ENCODE peak calls at places on chromosomes 3 and 15, in six cellular contexts. W is IMR-90, R is H9, T is neuronal stem cell, D is trophoblast cell, A is H1. B is an unnamed sample.

GRCh38 chr3:84960581-84960980 is 1.8 kb downstream of the CADM2 start:
- DNase-seq in W (no peak), R (no peak), T (no peak), D (no peak), A (no peak), B (no peak)

GRCh38 chr3:51637941-51638471 is 33.0 kb upstream of the TEX264 start:
- DNase-seq in W (peak), R (peak), T (peak), D (peak), A (peak), B (peak)

GRCh38 chr3:167084566-167084965 is 295.5 kb downstream of the ZBBX start:
- DNase-seq in W (no peak), R (no peak), T (no peak), D (no peak), A (no peak), B (peak)

GRCh38 chr3:95037927-95038326 is 975.1 kb downstream of the NSUN3 start:
- DNase-seq in W (no peak), R (no peak), T (no peak), D (no peak), A (no peak), B (no peak)

GRCh38 chr3:38105525-38105924 is 31.4 kb downstream of the ACAA1 start:
- DNase-seq in W (no peak), R (no peak), T (no peak), D (no peak), A (no peak), B (no peak)

GRCh38 chr3:16401273-16401672 is 112.2 kb downstream of the RFTN1 start:
- DNase-seq in W (no peak), R (no peak), T (no peak), D (no peak), A (no peak), B (no peak)

GRCh38 chr3:11924518-11924917 is 77.8 kb upstream of the TAMM41 start:
- DNase-seq in W (no peak), R (no peak), T (no peak), D (no peak), A (no peak), B (no peak)

GRCh38 chr3:908839-909238 is 184.0 kb upstream of the CNTN6 start:
- DNase-seq in W (no peak), R (peak), T (peak), D (no peak), A (no peak), B (no peak)

GRCh38 chr3:143571548-143571947 is 276.7 kb downstream of the SLC9A9 start:
- DNase-seq in W (no peak), R (no peak), T (no peak), D (no peak), A (no peak), B (peak)

GRCh38 chr3:55485208-55485791 is 1.8 kb downstream of the WNT5A start:
- DNase-seq in W (peak), R (peak), T (peak), D (peak), A (no peak), B (peak)

GRCh38 chr3:183161552-183162345 is 785 bp downstream of the LAMP3 start:
- DNase-seq in W (no peak), R (peak), T (no peak), D (no peak), A (no peak), B (no peak)

GRCh38 chr3:136069933-136070332 is 104.4 kb downstream of the PPP2R3A start:
- DNase-seq in W (peak), R (no peak), T (no peak), D (no peak), A (no peak), B (no peak)

GRCh38 chr3:65130782-65131181 is 443.0 kb upstream of the ADAMTS9 start:
- DNase-seq in W (no peak), R (no peak), T (no peak), D (no peak), A (no peak), B (peak)

GRCh38 chr15:31023841-31024240 is 32.4 kb upstream of the MTMR10 start:
- DNase-seq in W (peak), R (no peak), T (no peak), D (no peak), A (no peak), B (no peak)

GRCh38 chr15:33218071-33218491 is 23.6 kb upstream of the FMN1 start:
- DNase-seq in W (no peak), R (no peak), T (no peak), D (no peak), A (no peak), B (no peak)

GRCh38 chr3:40908612-40909011 is 290.7 kb upstream of the CTNNB1 start:
- DNase-seq in W (no peak), R (no peak), T (no peak), D (no peak), A (no peak), B (no peak)

GRCh38 chr3:113185436-113185835 is 25.9 kb upstream of the BOC start:
- DNase-seq in W (no peak), R (no peak), T (no peak), D (no peak), A (no peak), B (peak)

GRCh38 chr3:157527471-157527881 is 24.3 kb upstream of the VEPH1 start:
- DNase-seq in W (peak), R (no peak), T (no peak), D (no peak), A (no peak), B (peak)

GRCh38 chr3:79953591-79954105 is 185.8 kb upstream of the ROBO1 start:
- DNase-seq in W (no peak), R (no peak), T (no peak), D (no peak), A (no peak), B (no peak)

GRCh38 chr15:96285306-96285705 is 45.2 kb upstream of the NR2F2 start:
- DNase-seq in W (peak), R (no peak), T (no peak), D (no peak), A (no peak), B (peak)

GRCh38 chr3:120224249-120224648 is 60.8 kb downstream of the GPR156 start:
- DNase-seq in W (no peak), R (no peak), T (no peak), D (no peak), A (no peak), B (no peak)

GRCh38 chr15:58521293-58521991 is 89.7 kb downstream of the LIPC start:
- DNase-seq in W (peak), R (peak), T (no peak), D (peak), A (peak), B (peak)

GRCh38 chr3:98769436-98769835 is 6.3 kb downstream of the ST3GAL6 start:
- DNase-seq in W (no peak), R (no peak), T (no peak), D (no peak), A (no peak), B (no peak)

GRCh38 chr15:56794150-56794922 is 61.0 kb upstream of the ZNF280D start:
- DNase-seq in W (peak), R (no peak), T (no peak), D (no peak), A (no peak), B (no peak)

GRCh38 chr3:161576733-161577510 is 80.3 kb downstream of the OTOL1 start:
- DNase-seq in W (no peak), R (no peak), T (no peak), D (no peak), A (no peak), B (no peak)

GRCh38 chr15:67138946-67139855 is 73.8 kb downstream of the SMAD3 start:
- DNase-seq in W (peak), R (no peak), T (no peak), D (no peak), A (no peak), B (no peak)

GRCh38 chr3:169686278-169686677 is 22.8 kb upstream of the MECOM start:
- DNase-seq in W (no peak), R (no peak), T (no peak), D (no peak), A (no peak), B (no peak)

GRCh38 chr3:105398407-105398806 is 31.7 kb downstream of the ALCAM start:
- DNase-seq in W (no peak), R (no peak), T (no peak), D (no peak), A (no peak), B (no peak)

GRCh38 chr15:56205061-56205876 is 38.4 kb downstream of the RFX7 start:
- DNase-seq in W (peak), R (no peak), T (no peak), D (no peak), A (no peak), B (peak)

GRCh38 chr3:9222956-9223639 is 26.3 kb downstream of the SRGAP3 start:
- DNase-seq in W (no peak), R (no peak), T (no peak), D (no peak), A (no peak), B (no peak)

GRCh38 chr15:89141885-89142284 is 53.6 kb downstream of the ABHD2 start:
- DNase-seq in W (peak), R (no peak), T (no peak), D (no peak), A (no peak), B (no peak)

GRCh38 chr15:60344987-60345386 is 52.8 kb downstream of the ANXA2 start:
- DNase-seq in W (no peak), R (no peak), T (no peak), D (no peak), A (no peak), B (no peak)

GRCh38 chr15:40731034-40731433 is 24.0 kb downstream of the RMDN3 start:
- DNase-seq in W (no peak), R (no peak), T (no peak), D (no peak), A (no peak), B (no peak)

GRCh38 chr3:139758654-139759291 is 81.0 kb upstream of the NMNAT3 start:
- DNase-seq in W (peak), R (no peak), T (peak), D (peak), A (no peak), B (peak)

GRCh38 chr3:191120447-191121304 is 78.4 kb upstream of the OSTN start:
- DNase-seq in W (no peak), R (no peak), T (no peak), D (no peak), A (no peak), B (no peak)

GRCh38 chr15:88727439-88727838 is 75.8 kb upstream of the ACAN start:
- DNase-seq in W (no peak), R (no peak), T (no peak), D (no peak), A (no peak), B (no peak)

GRCh38 chr15:76309561-76310330 is 1.5 kb downstream of the ETFA start:
- DNase-seq in W (no peak), R (no peak), T (no peak), D (peak), A (no peak), B (peak)

GRCh38 chr15:58957101-58957973 is 23.9 kb upstream of the SLTM start:
- DNase-seq in W (peak), R (peak), T (peak), D (peak), A (no peak), B (peak)

GRCh38 chr15:98729446-98730042 is 81.2 kb downstream of the IGF1R start:
- DNase-seq in W (no peak), R (no peak), T (no peak), D (no peak), A (no peak), B (peak)
- H3K27ac ChIP-seq in W (peak), R (no peak), T (no peak), D (peak), A (peak), B (peak)

GRCh38 chr15:81387629-81388430 is 13.8 kb upstream of the TMC3 start:
- DNase-seq in W (no peak), R (no peak), T (no peak), D (no peak), A (no peak), B (no peak)
- H3K14ac ChIP-seq in W (peak), R (no peak), T (no peak), D (no peak), A (no peak), B (no peak)

DNA sequence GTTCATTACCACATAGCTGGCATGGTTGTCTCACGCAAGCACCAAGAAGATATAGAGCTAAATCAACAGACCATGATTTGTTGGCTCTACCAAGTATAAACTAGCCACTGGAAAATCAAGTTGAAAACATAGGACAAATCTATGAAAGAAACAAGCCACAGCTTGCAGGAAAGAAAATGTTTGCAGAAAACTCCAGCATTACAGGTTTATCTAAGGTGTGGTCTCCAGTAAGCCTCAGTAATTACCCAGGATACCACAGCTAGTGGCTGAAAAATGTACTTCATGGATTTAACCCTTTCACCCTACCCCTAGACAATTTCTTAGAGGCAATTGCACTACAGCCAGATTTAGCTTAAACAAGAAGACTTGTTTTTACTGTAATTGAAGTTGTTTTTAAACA is 340.6 kb downstream of the SOX2 start:
- DNase-seq in W (no peak), R (no peak), T (no peak), D (no peak), A (no peak), B (no peak)
- H2AK5ac ChIP-seq in W (no peak), R (no peak), T (no peak), D (no peak), A (no peak), B (no peak)

GRCh38 chr15:28896944-28897343 is 11.2 kb downstream of the APBA2 start:
- DNase-seq in W (peak), R (no peak), T (no peak), D (no peak), A (no peak), B (peak)
- H3K27ac ChIP-seq in W (peak), R (no peak), T (no peak), D (no peak), A (no peak), B (peak)

GRCh38 chr3:194365978-194366490 is 3.5 kb downstream of the LRRC15 start:
- DNase-seq in W (no peak), R (no peak), T (no peak), D (no peak), A (no peak), B (no peak)
- H3K14ac ChIP-seq in W (peak), R (no peak), T (no peak), D (no peak), A (no peak), B (no peak)

GRCh38 chr15:74364936-74365618 is 2.4 kb downstream of the CYP11A1 start:
- DNase-seq in W (peak), R (peak), T (no peak), D (peak), A (no peak), B (no peak)
- H2AK5ac ChIP-seq in W (peak), R (no peak), T (peak), D (no peak), A (no peak), B (no peak)

GRCh38 chr15:62121273-62122015 is 43.6 kb downstream of the C2CD4B start:
- DNase-seq in W (no peak), R (no peak), T (no peak), D (no peak), A (no peak), B (no peak)

GRCh38 chr15:62119224-62119925 is 45.7 kb downstream of the C2CD4B start:
- DNase-seq in W (peak), R (no peak), T (no peak), D (peak), A (no peak), B (peak)

GRCh38 chr15:62120776-62121175 is 44.3 kb downstream of the C2CD4B start:
- DNase-seq in W (no peak), R (no peak), T (no peak), D (no peak), A (no peak), B (no peak)

GRCh38 chr15:62118446-62118964 is 46.6 kb downstream of the C2CD4B start:
- DNase-seq in W (peak), R (no peak), T (no peak), D (no peak), A (no peak), B (peak)

GRCh38 chr15:62119926-62120273 is 45.2 kb downstream of the C2CD4B start:
- DNase-seq in W (no peak), R (no peak), T (no peak), D (no peak), A (no peak), B (no peak)
- H3K27ac ChIP-seq in W (peak), R (no peak), T (no peak), D (no peak), A (no peak), B (no peak)

GRCh38 chr3:44445786-44446185 is 31.7 kb downstream of the ZNF445 start:
- DNase-seq in W (no peak), R (no peak), T (no peak), D (no peak), A (no peak), B (no peak)
- H3K14ac ChIP-seq in W (no peak), R (no peak), T (no peak), D (no peak), A (no peak), B (no peak)

GRCh38 chr3:192879346-192880031 is 38.2 kb downstream of the MB21D2 start:
- DNase-seq in W (peak), R (peak), T (peak), D (peak), A (peak), B (peak)
- H2AK5ac ChIP-seq in W (peak), R (no peak), T (no peak), D (no peak), A (peak), B (peak)

DNA sequence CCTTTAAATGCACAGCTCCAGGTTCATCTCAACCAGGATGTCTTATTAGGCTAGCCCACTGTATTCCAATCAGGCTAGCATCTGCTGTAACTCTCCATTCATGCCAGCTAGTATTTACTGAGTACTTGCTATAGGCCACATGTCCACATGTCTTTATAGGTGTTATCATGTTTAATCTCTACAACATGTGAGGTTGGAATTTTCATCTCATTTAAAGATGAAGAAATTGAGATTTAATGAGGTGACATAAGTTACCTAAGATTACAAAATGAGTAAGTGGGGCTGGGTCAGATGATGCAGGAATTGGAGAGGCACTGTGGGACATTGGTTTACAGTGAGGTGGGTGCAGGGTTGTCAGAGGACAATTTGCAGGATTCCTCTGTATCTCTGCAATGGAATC is 2.9 kb downstream of the IFT122 start:
- DNase-seq in W (no peak), R (no peak), T (no peak), D (no peak), A (no peak), B (no peak)
- H3K27ac ChIP-seq in W (no peak), R (no peak), T (no peak), D (no peak), A (no peak), B (no peak)